ENCODE peak calls at places on chromosomes 5 and 9, in seven cellular contexts. D is progenitor cell of endocrine pancreas; V is colonic mucosa; M is NCI-H446 treated with DMSO at 0.1 percent for 48 hours; Z is activated CD4-positive, alpha-beta T cell treated with anti-CD3 and anti-CD28 coated beads, Interleukin-2, amount 10 ng/mL, durations not matched to agents 7 days and 5 days; J is foreskin fibroblast; U is mesendoderm. T is an unnamed sample.

GRCh38 chr5:155049569-155050383 is 36.2 kb downstream of the KIF4B start:
- DNase-seq in D (no peak), V (no peak), M (no peak), Z (no peak), J (no peak), U (peak), T (no peak)

GRCh38 chr9:16150501-16150900 is 597.7 kb downstream of the CCDC171 start:
- DNase-seq in D (no peak), V (no peak), M (no peak), Z (no peak), J (no peak), U (no peak), T (no peak)

GRCh38 chr9:123282343-123283047 is 14.1 kb upstream of the STRBP start:
- DNase-seq in D (no peak), V (no peak), M (peak), Z (no peak), J (no peak), U (no peak), T (no peak)

GRCh38 chr9:105116047-105116868 is 128.2 kb upstream of the SLC44A1 start:
- DNase-seq in D (no peak), V (no peak), M (no peak), Z (no peak), J (no peak), U (peak), T (no peak)

GRCh38 chr5:74579215-74579614 is 61.3 kb downstream of the ENC1 start:
- DNase-seq in D (no peak), V (no peak), M (no peak), Z (peak), J (no peak), U (no peak), T (no peak)

GRCh38 chr5:169029661-169030274 is 271.2 kb downstream of the SLIT3 start:
- DNase-seq in D (no peak), V (no peak), M (no peak), Z (no peak), J (no peak), U (peak), T (peak)

GRCh38 chr5:62042007-62042406 is 264.0 kb upstream of the KIF2A start:
- DNase-seq in D (no peak), V (no peak), M (no peak), Z (no peak), J (no peak), U (no peak), T (no peak)

GRCh38 chr5:73363911-73364730 is 84.5 kb downstream of the FOXD1 start:
- DNase-seq in D (no peak), V (no peak), M (no peak), Z (no peak), J (peak), U (peak), T (peak)

GRCh38 chr5:129249891-129250290 is 155.3 kb downstream of the ISOC1 start:
- DNase-seq in D (no peak), V (no peak), M (no peak), Z (no peak), J (no peak), U (no peak), T (no peak)

GRCh38 chr5:146048994-146049703 is 56.2 kb downstream of the PLAC8L1 start:
- DNase-seq in D (peak), V (peak), M (peak), Z (peak), J (peak), U (peak), T (peak)

GRCh38 chr5:167208911-167209310 is 1082.5 kb upstream of the WWC1 start:
- DNase-seq in D (no peak), V (no peak), M (no peak), Z (no peak), J (no peak), U (peak), T (no peak)

GRCh38 chr5:73139485-73139884 is 19.1 kb downstream of the TMEM171 start:
- DNase-seq in D (no peak), V (no peak), M (no peak), Z (no peak), J (no peak), U (no peak), T (no peak)

GRCh38 chr5:111530298-111530740 is 18.0 kb upstream of the STARD4 start:
- DNase-seq in D (no peak), V (peak), M (no peak), Z (peak), J (peak), U (peak), T (peak)

GRCh38 chr9:125409637-125410521 is 148.3 kb downstream of the GAPVD1 start:
- DNase-seq in D (no peak), V (no peak), M (no peak), Z (peak), J (no peak), U (peak), T (peak)

GRCh38 chr9:94807556-94807955 is 81.1 kb downstream of the AOPEP start:
- DNase-seq in D (no peak), V (no peak), M (no peak), Z (no peak), J (no peak), U (no peak), T (no peak)

GRCh38 chr5:179258001-179258921 is 87.0 kb downstream of the ADAMTS2 start:
- DNase-seq in D (no peak), V (no peak), M (no peak), Z (no peak), J (no peak), U (no peak), T (no peak)

GRCh38 chr9:129487307-129487657 is 133.6 kb downstream of the C9orf50 start:
- DNase-seq in D (no peak), V (no peak), M (no peak), Z (no peak), J (no peak), U (no peak), T (no peak)

GRCh38 chr5:152142845-152143469 is 218.3 kb upstream of the GLRA1 start:
- DNase-seq in D (peak), V (peak), M (no peak), Z (peak), J (peak), U (peak), T (peak)

GRCh38 chr5:160685695-160686094 is 166.3 kb downstream of the ATP10B start:
- DNase-seq in D (no peak), V (no peak), M (peak), Z (no peak), J (no peak), U (peak), T (no peak)

GRCh38 chr5:76403963-76404693 is 1.0 kb downstream of the IQGAP2 start:
- DNase-seq in D (peak), V (peak), M (no peak), Z (peak), J (no peak), U (peak), T (no peak)

GRCh38 chr5:10533218-10533617 is 30.7 kb upstream of the ANKRD33B start:
- DNase-seq in D (no peak), V (no peak), M (no peak), Z (no peak), J (no peak), U (no peak), T (no peak)

GRCh38 chr9:79575560-79575959 is 3.8 kb downstream of the TLE4 start:
- DNase-seq in D (no peak), V (no peak), M (no peak), Z (no peak), J (no peak), U (no peak), T (no peak)

GRCh38 chr9:99365233-99365980 is 143.3 kb downstream of the SEC61B start:
- DNase-seq in D (no peak), V (no peak), M (no peak), Z (no peak), J (no peak), U (peak), T (peak)

GRCh38 chr5:172636279-172637050 is 4.6 kb upstream of the NEURL1B start:
- DNase-seq in D (no peak), V (no peak), M (no peak), Z (no peak), J (no peak), U (no peak), T (no peak)

GRCh38 chr9:105842023-105842644 is 147.8 kb downstream of the TMEM38B start:
- DNase-seq in D (no peak), V (peak), M (no peak), Z (peak), J (peak), U (peak), T (peak)